ENCODE peak calls at places on chromosomes 3 and 15, in five cellular contexts. B is GM19239; V is stimulated activated CD8-positive, alpha-beta memory T cell treated with anti-CD3 and anti-CD28 coated beads, Interleukin-7, amount 100 ng/mL, for 4 hours; N is COR-L47; E is iPS-NIHi11. R is an unnamed sample.

GRCh38 chr3:149004622-149005021 is 13.3 kb downstream of the GYG1 start:
- DNase-seq in V (no peak), E (no peak), B (no peak), N (peak; percentile 68), R (no peak)

GRCh38 chr3:106814231-106814630 is 563.0 kb upstream of the CCDC54 start:
- DNase-seq in B (no peak), N (no peak), V (no peak), E (no peak), R (no peak)

GRCh38 chr15:68204776-68205557 is at the start of gene CALML4:
- DNase-seq in V (no peak), N (no peak), E (peak; percentile 60), B (no peak), R (no peak)

GRCh38 chr3:15714448-15714847 is 83.3 kb downstream of the ANKRD28 start:
- DNase-seq in E (no peak), V (no peak), B (no peak), N (no peak), R (no peak)

GRCh38 chr15:62483817-62484216 is 318.7 kb upstream of the C2CD4B start:
- DNase-seq in E (no peak), N (no peak), V (no peak), B (no peak), R (no peak)

GRCh38 chr3:184568918-184569829 is 7.6 kb downstream of the EPHB3 start:
- DNase-seq in N (peak; percentile 21), B (no peak), V (no peak), E (peak; percentile 66), R (no peak)

GRCh38 chr3:54599741-54600140 is 328.1 kb downstream of the LRTM1 start:
- DNase-seq in B (no peak), N (no peak), E (no peak), V (no peak), R (no peak)

GRCh38 chr3:54123538-54124196 is 1.3 kb downstream of the CACNA2D3 start:
- DNase-seq in B (no peak), E (no peak), N (no peak), V (no peak), R (no peak)

GRCh38 chr15:78179906-78180305 is 30.7 kb downstream of the IDH3A start:
- DNase-seq in B (no peak), N (no peak), E (no peak), V (no peak), R (no peak)

GRCh38 chr3:25635038-25635437 is 29.7 kb downstream of the TOP2B start:
- DNase-seq in B (no peak), E (no peak), V (no peak), N (no peak), R (no peak)

GRCh38 chr15:82709081-82709420 is 624 bp downstream of the AP3B2 start:
- DNase-seq in N (peak; percentile 16), B (no peak), V (no peak), E (no peak), R (peak; percentile 64)

GRCh38 chr15:75107905-75108838 is 84.8 kb downstream of the PPCDC start:
- DNase-seq in E (no peak), V (peak; percentile 49), N (no peak), B (no peak), R (no peak)

GRCh38 chr3:111735271-111735758 is 123.8 kb upstream of the PHLDB2 start:
- DNase-seq in V (no peak), E (no peak), B (no peak), N (no peak), R (no peak)

GRCh38 chr15:51649659-51650521 is 27.3 kb upstream of the DMXL2 start:
- DNase-seq in E (peak; percentile 53), B (peak; percentile 36), N (peak; percentile 66), V (peak; percentile 25), R (peak; percentile 30)

GRCh38 chr15:65620833-65621232 is 905 bp upstream of the SLC24A1 start:
- DNase-seq in N (no peak), E (no peak), V (no peak), B (no peak), R (no peak)

GRCh38 chr15:38130739-38131498 is 121.7 kb upstream of the SPRED1 start:
- DNase-seq in V (no peak), N (no peak), B (no peak), E (peak; percentile 11), R (no peak)

GRCh38 chr3:128270559-128271492 is 117.5 kb downstream of the EEFSEC start:
- DNase-seq in V (no peak), B (no peak), N (no peak), E (peak; percentile 74), R (no peak)